ENCODE peak calls at places on chromosomes 6 and 20, in ten cellular contexts. One of them, this sample, is unnamed.
A peak's percentile ranks its signal among the peaks of the same experiment; 100 is the strongest.

GRCh38 chr20:35020108-35021031 is 64.7 kb downstream of the MYH7B start:
- DNase-seq in uterus: no peak
- DNase-seq in suprapubic skin: no peak
- DNase-seq in aorta: peak; percentile 32
- DNase-seq in NT2/D1: no peak
- DNase-seq in ovary: no peak
- DNase-seq in HAP-1: no peak
- DNase-seq in cardiac fibroblast: peak; percentile 51
- DNase-seq in AG10803: peak; percentile 31
- DNase-seq in GM06990: no peak
- DNase-seq in this sample: no peak

GRCh38 chr6:162109466-162110040 is 618.0 kb downstream of the PRKN start:
- DNase-seq in uterus: no peak
- DNase-seq in suprapubic skin: no peak
- DNase-seq in aorta: no peak
- DNase-seq in NT2/D1: no peak
- DNase-seq in ovary: no peak
- DNase-seq in HAP-1: no peak
- DNase-seq in cardiac fibroblast: peak; percentile 41
- DNase-seq in AG10803: no peak
- DNase-seq in GM06990: no peak
- DNase-seq in this sample: no peak

GRCh38 chr6:75144396-75144795 is 61.5 kb downstream of the COL12A1 start:
- DNase-seq in uterus: no peak
- DNase-seq in suprapubic skin: no peak
- DNase-seq in aorta: no peak
- DNase-seq in NT2/D1: no peak
- DNase-seq in ovary: no peak
- DNase-seq in HAP-1: no peak
- DNase-seq in cardiac fibroblast: no peak
- DNase-seq in AG10803: no peak
- DNase-seq in GM06990: no peak
- DNase-seq in this sample: no peak

GRCh38 chr20:33649201-33649631 is 12.9 kb upstream of the C20orf144 start:
- DNase-seq in uterus: peak; percentile 37
- DNase-seq in suprapubic skin: no peak
- DNase-seq in aorta: no peak
- DNase-seq in NT2/D1: no peak
- DNase-seq in ovary: peak; percentile 69
- DNase-seq in HAP-1: no peak
- DNase-seq in cardiac fibroblast: no peak
- DNase-seq in AG10803: peak; percentile 64
- DNase-seq in GM06990: no peak
- DNase-seq in this sample: no peak

GRCh38 chr6:15329154-15329781 is 83.4 kb downstream of the JARID2 start:
- DNase-seq in uterus: no peak
- DNase-seq in suprapubic skin: no peak
- DNase-seq in aorta: no peak
- DNase-seq in NT2/D1: no peak
- DNase-seq in ovary: no peak
- DNase-seq in HAP-1: peak; percentile 38
- DNase-seq in cardiac fibroblast: peak; percentile 98
- DNase-seq in AG10803: peak; percentile 95
- DNase-seq in GM06990: no peak
- DNase-seq in this sample: no peak

GRCh38 chr20:15099130-15099529 is 761.7 kb upstream of the FLRT3 start:
- DNase-seq in uterus: no peak
- DNase-seq in suprapubic skin: no peak
- DNase-seq in aorta: no peak
- DNase-seq in NT2/D1: no peak
- DNase-seq in ovary: no peak
- DNase-seq in HAP-1: no peak
- DNase-seq in cardiac fibroblast: no peak
- DNase-seq in AG10803: no peak
- DNase-seq in GM06990: no peak
- DNase-seq in this sample: no peak

GRCh38 chr6:129102741-129103140 is 219.8 kb downstream of the LAMA2 start:
- DNase-seq in uterus: peak; percentile 72
- DNase-seq in suprapubic skin: no peak
- DNase-seq in aorta: no peak
- DNase-seq in NT2/D1: no peak
- DNase-seq in ovary: peak; percentile 74
- DNase-seq in HAP-1: no peak
- DNase-seq in cardiac fibroblast: peak; percentile 73
- DNase-seq in AG10803: peak; percentile 52
- DNase-seq in GM06990: no peak
- DNase-seq in this sample: no peak

GRCh38 chr6:117169060-117169635 is 96.2 kb upstream of the VGLL2 start:
- DNase-seq in uterus: no peak
- DNase-seq in suprapubic skin: no peak
- DNase-seq in aorta: no peak
- DNase-seq in NT2/D1: no peak
- DNase-seq in ovary: no peak
- DNase-seq in HAP-1: no peak
- DNase-seq in cardiac fibroblast: no peak
- DNase-seq in AG10803: no peak
- DNase-seq in GM06990: no peak
- DNase-seq in this sample: no peak

GRCh38 chr6:114747995-114748625 is 405.3 kb upstream of the HS3ST5 start:
- DNase-seq in uterus: no peak
- DNase-seq in suprapubic skin: no peak
- DNase-seq in aorta: no peak
- DNase-seq in NT2/D1: peak; percentile 2
- DNase-seq in ovary: no peak
- DNase-seq in HAP-1: peak; percentile 50
- DNase-seq in cardiac fibroblast: peak; percentile 76
- DNase-seq in AG10803: peak; percentile 51
- DNase-seq in GM06990: no peak
- DNase-seq in this sample: peak; percentile 37

GRCh38 chr6:53294611-53295010 is 54.1 kb downstream of the ELOVL5 start:
- DNase-seq in uterus: no peak
- DNase-seq in suprapubic skin: no peak
- DNase-seq in aorta: no peak
- DNase-seq in NT2/D1: no peak
- DNase-seq in ovary: no peak
- DNase-seq in HAP-1: no peak
- DNase-seq in cardiac fibroblast: no peak
- DNase-seq in AG10803: peak; percentile 66
- DNase-seq in GM06990: no peak
- DNase-seq in this sample: no peak

GRCh38 chr20:16095241-16095640 is 478.0 kb downstream of the KIF16B start:
- DNase-seq in uterus: no peak
- DNase-seq in suprapubic skin: no peak
- DNase-seq in aorta: no peak
- DNase-seq in NT2/D1: no peak
- DNase-seq in ovary: peak; percentile 26
- DNase-seq in HAP-1: no peak
- DNase-seq in cardiac fibroblast: no peak
- DNase-seq in AG10803: no peak
- DNase-seq in GM06990: no peak
- DNase-seq in this sample: no peak

GRCh38 chr6:88004707-88005106 is 42.9 kb upstream of the SPACA1 start:
- DNase-seq in uterus: no peak
- DNase-seq in suprapubic skin: no peak
- DNase-seq in aorta: no peak
- DNase-seq in NT2/D1: no peak
- DNase-seq in ovary: no peak
- DNase-seq in HAP-1: no peak
- DNase-seq in cardiac fibroblast: peak; percentile 29
- DNase-seq in AG10803: no peak
- DNase-seq in GM06990: no peak
- DNase-seq in this sample: no peak

GRCh38 chr6:47241742-47242482 is 67.8 kb downstream of the TNFRSF21 start:
- DNase-seq in uterus: no peak
- DNase-seq in suprapubic skin: no peak
- DNase-seq in aorta: no peak
- DNase-seq in NT2/D1: no peak
- DNase-seq in ovary: no peak
- DNase-seq in HAP-1: no peak
- DNase-seq in cardiac fibroblast: peak; percentile 54
- DNase-seq in AG10803: peak; percentile 30
- DNase-seq in GM06990: no peak
- DNase-seq in this sample: no peak

GRCh38 chr6:108650781-108651180 is 90.1 kb downstream of the FOXO3 start:
- DNase-seq in uterus: no peak
- DNase-seq in suprapubic skin: no peak
- DNase-seq in aorta: no peak
- DNase-seq in NT2/D1: no peak
- DNase-seq in ovary: no peak
- DNase-seq in HAP-1: no peak
- DNase-seq in cardiac fibroblast: peak; percentile 84
- DNase-seq in AG10803: peak; percentile 84
- DNase-seq in GM06990: no peak
- DNase-seq in this sample: no peak

GRCh38 chr6:90329397-90330077 is 32.9 kb upstream of the BACH2 start:
- DNase-seq in uterus: no peak
- DNase-seq in suprapubic skin: no peak
- DNase-seq in aorta: no peak
- DNase-seq in NT2/D1: no peak
- DNase-seq in ovary: no peak
- DNase-seq in HAP-1: peak; percentile 52
- DNase-seq in cardiac fibroblast: no peak
- DNase-seq in AG10803: no peak
- DNase-seq in GM06990: no peak
- DNase-seq in this sample: no peak
- H3K4me3 ChIP-seq in uterus: no peak overlapping the region
- H3K4me3 ChIP-seq in suprapubic skin: no peak overlapping the region
- H3K4me3 ChIP-seq in aorta: no peak overlapping the region
- H3K4me3 ChIP-seq in NT2/D1: no peak overlapping the region
- H3K4me3 ChIP-seq in ovary: no peak overlapping the region
- H3K4me3 ChIP-seq in HAP-1: no peak overlapping the region
- H3K4me3 ChIP-seq in cardiac fibroblast: no peak overlapping the region
- H3K4me3 ChIP-seq in AG10803: no peak overlapping the region
- H3K4me3 ChIP-seq in GM06990: no peak overlapping the region
- H3K4me3 ChIP-seq in this sample: no peak overlapping the region

GRCh38 chr6:144580039-144580438 is 294.9 kb downstream of the UTRN start:
- DNase-seq in uterus: no peak
- DNase-seq in suprapubic skin: no peak
- DNase-seq in aorta: no peak
- DNase-seq in NT2/D1: no peak
- DNase-seq in ovary: no peak
- DNase-seq in HAP-1: no peak
- DNase-seq in cardiac fibroblast: no peak
- DNase-seq in AG10803: no peak
- DNase-seq in GM06990: no peak
- DNase-seq in this sample: no peak

GRCh38 chr6:144583614-144583954 is 298.4 kb downstream of the UTRN start:
- DNase-seq in uterus: no peak
- DNase-seq in suprapubic skin: no peak
- DNase-seq in aorta: no peak
- DNase-seq in NT2/D1: no peak
- DNase-seq in ovary: no peak
- DNase-seq in HAP-1: no peak
- DNase-seq in cardiac fibroblast: no peak
- DNase-seq in AG10803: no peak
- DNase-seq in GM06990: peak; percentile 10
- DNase-seq in this sample: no peak

GRCh38 chr6:144582939-144583613 is 297.9 kb downstream of the UTRN start:
- DNase-seq in uterus: peak; percentile 22
- DNase-seq in suprapubic skin: no peak
- DNase-seq in aorta: no peak
- DNase-seq in NT2/D1: no peak
- DNase-seq in ovary: no peak
- DNase-seq in HAP-1: peak; percentile 61
- DNase-seq in cardiac fibroblast: peak; percentile 24
- DNase-seq in AG10803: no peak
- DNase-seq in GM06990: peak; percentile 47
- DNase-seq in this sample: peak; percentile 93

GRCh38 chr6:144580771-144581170 is 295.6 kb downstream of the UTRN start:
- DNase-seq in uterus: no peak
- DNase-seq in suprapubic skin: no peak
- DNase-seq in aorta: no peak
- DNase-seq in NT2/D1: no peak
- DNase-seq in ovary: no peak
- DNase-seq in HAP-1: no peak
- DNase-seq in cardiac fibroblast: no peak
- DNase-seq in AG10803: no peak
- DNase-seq in GM06990: no peak
- DNase-seq in this sample: no peak

GRCh38 chr6:144581807-144582537 is 296.8 kb downstream of the UTRN start:
- DNase-seq in uterus: no peak
- DNase-seq in suprapubic skin: no peak
- DNase-seq in aorta: no peak
- DNase-seq in NT2/D1: no peak
- DNase-seq in ovary: no peak
- DNase-seq in HAP-1: peak; percentile 65
- DNase-seq in cardiac fibroblast: peak; percentile 58
- DNase-seq in AG10803: no peak
- DNase-seq in GM06990: no peak
- DNase-seq in this sample: no peak
- H3K4me3 ChIP-seq in uterus: no peak overlapping the region
- H3K4me3 ChIP-seq in suprapubic skin: no peak overlapping the region
- H3K4me3 ChIP-seq in aorta: no peak overlapping the region
- H3K4me3 ChIP-seq in NT2/D1: no peak overlapping the region
- H3K4me3 ChIP-seq in ovary: no peak overlapping the region
- H3K4me3 ChIP-seq in HAP-1: no peak overlapping the region
- H3K4me3 ChIP-seq in cardiac fibroblast: no peak overlapping the region
- H3K4me3 ChIP-seq in AG10803: no peak overlapping the region
- H3K4me3 ChIP-seq in GM06990: no peak overlapping the region
- H3K4me3 ChIP-seq in this sample: no peak overlapping the region

GRCh38 chr6:50820590-50821234 is 2.0 kb downstream of the TFAP2B start:
- DNase-seq in uterus: no peak
- DNase-seq in suprapubic skin: no peak
- DNase-seq in aorta: no peak
- DNase-seq in NT2/D1: no peak
- DNase-seq in ovary: no peak
- DNase-seq in HAP-1: no peak
- DNase-seq in cardiac fibroblast: no peak
- DNase-seq in AG10803: no peak
- DNase-seq in GM06990: no peak
- DNase-seq in this sample: no peak
- H3K4me3 ChIP-seq in uterus: no peak overlapping the region
- H3K4me3 ChIP-seq in suprapubic skin: peak overlapping the region; percentile 54
- H3K4me3 ChIP-seq in aorta: no peak overlapping the region
- H3K4me3 ChIP-seq in NT2/D1: peak overlapping the region; percentile 32
- H3K4me3 ChIP-seq in ovary: no peak overlapping the region
- H3K4me3 ChIP-seq in HAP-1: no peak overlapping the region
- H3K4me3 ChIP-seq in cardiac fibroblast: no peak overlapping the region
- H3K4me3 ChIP-seq in AG10803: no peak overlapping the region
- H3K4me3 ChIP-seq in GM06990: no peak overlapping the region
- H3K4me3 ChIP-seq in this sample: no peak overlapping the region

DNA sequence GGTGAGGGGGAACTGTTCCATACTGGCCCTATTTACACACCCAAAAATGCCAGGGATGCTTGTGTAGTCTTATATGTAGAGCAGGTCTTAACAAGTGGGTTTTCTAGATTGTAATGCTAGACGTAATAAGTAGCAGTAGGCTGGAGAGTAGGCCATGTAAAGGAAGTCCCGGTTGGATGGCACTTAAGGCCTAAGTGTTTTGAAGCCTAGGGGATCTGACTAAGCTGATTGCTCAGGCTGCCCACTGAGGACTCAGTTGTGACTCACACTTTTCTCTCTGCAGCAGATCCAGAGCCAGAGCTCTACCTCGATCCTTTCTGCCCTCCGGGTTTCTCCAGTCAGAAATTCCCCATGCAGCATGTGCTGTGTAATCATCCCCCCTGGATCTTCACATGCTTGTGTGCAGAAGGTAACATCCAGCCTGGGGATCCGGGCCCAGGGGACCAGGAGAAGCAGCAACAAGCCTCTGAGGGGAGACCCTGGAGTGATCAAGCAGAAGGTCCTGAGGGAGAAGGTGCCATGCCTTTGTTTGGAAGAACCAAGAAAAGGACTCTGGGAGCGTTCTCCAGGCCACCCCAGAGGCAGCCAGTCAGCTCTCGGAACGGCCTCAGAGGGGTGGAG is 26.6 kb downstream of the ZNF133 start:
- DNase-seq in uterus: no peak
- DNase-seq in suprapubic skin: no peak
- DNase-seq in aorta: no peak
- DNase-seq in NT2/D1: no peak
- DNase-seq in ovary: no peak
- DNase-seq in HAP-1: no peak
- DNase-seq in cardiac fibroblast: peak; percentile 77
- DNase-seq in AG10803: peak; percentile 51
- DNase-seq in GM06990: no peak
- DNase-seq in this sample: no peak
- H3K4me3 ChIP-seq in uterus: no peak overlapping the region
- H3K4me3 ChIP-seq in suprapubic skin: no peak overlapping the region
- H3K4me3 ChIP-seq in aorta: no peak overlapping the region
- H3K4me3 ChIP-seq in NT2/D1: no peak overlapping the region
- H3K4me3 ChIP-seq in ovary: no peak overlapping the region
- H3K4me3 ChIP-seq in HAP-1: no peak overlapping the region
- H3K4me3 ChIP-seq in cardiac fibroblast: no peak overlapping the region
- H3K4me3 ChIP-seq in AG10803: no peak overlapping the region
- H3K4me3 ChIP-seq in GM06990: no peak overlapping the region
- H3K4me3 ChIP-seq in this sample: no peak overlapping the region